ENCODE peak calls at places on chromosomes 13 and 19, in six cellular contexts. D is anterior cingulate cortex; A is Karpas-422; E is activated T-helper 9 cell treated with anti-CD3 and anti-CD28 coated beads, Interleukin-2, amount 50 U/mL, for 16 hours; Z is stimulated activated CD8-positive, alpha-beta memory T cell treated with anti-CD3 and anti-CD28 coated beads, Interleukin-4, amount 100 ng/mL, for 1 hour; Y is ELR. P is an unnamed sample.

GRCh38 chr19:28359819-28360414 is 853.0 kb downstream of the UQCRFS1 start:
- DNase-seq in D (no peak), Z (no peak), E (no peak), Y (no peak), A (no peak), P (no peak)

GRCh38 chr13:40613192-40613818 is 53.1 kb downstream of the FOXO1 start:
- DNase-seq in A (peak), E (peak), Y (no peak), D (no peak), Z (peak), P (peak)

GRCh38 chr13:99378985-99379734 is 72.0 kb upstream of the GPR183 start:
- DNase-seq in Y (no peak), E (no peak), Z (no peak), A (no peak), D (no peak), P (no peak)

GRCh38 chr19:18894254-18895037 is 1.5 kb downstream of the CERS1 start:
- DNase-seq in Z (no peak), D (peak), A (peak), Y (peak), E (no peak), P (peak)

GRCh38 chr19:54189020-54189667 is at the start of gene MBOAT7:
- DNase-seq in E (no peak), D (no peak), Y (no peak), A (no peak), Z (peak), P (no peak)

GRCh38 chr13:41821195-41821594 is 139.7 kb downstream of the VWA8 start:
- DNase-seq in D (no peak), Y (no peak), A (no peak), Z (no peak), E (no peak), P (no peak)

GRCh38 chr13:28401303-28402056 is 93.4 kb downstream of the FLT1 start:
- DNase-seq in Y (peak), E (no peak), D (no peak), A (no peak), Z (no peak), P (no peak)

GRCh38 chr13:78638216-78638615 is 20.7 kb downstream of the OBI1 start:
- DNase-seq in Y (no peak), E (no peak), A (no peak), D (no peak), Z (no peak), P (no peak)

GRCh38 chr13:98327326-98328314 is 150.6 kb upstream of the RNF113B start:
- DNase-seq in Z (no peak), A (no peak), D (no peak), E (no peak), Y (no peak), P (no peak)

GRCh38 chr13:79483302-79483701 is 2.3 kb downstream of the NDFIP2 start:
- DNase-seq in D (no peak), Y (peak), E (no peak), A (no peak), Z (no peak), P (no peak)

GRCh38 chr19:15595069-15595468 is 19.9 kb upstream of the CYP4F8 start:
- DNase-seq in D (no peak), E (no peak), A (no peak), Z (no peak), Y (no peak), P (no peak)

GRCh38 chr13:24168392-24168750 is 7.9 kb downstream of the SPATA13 start:
- DNase-seq in E (no peak), Z (no peak), Y (no peak), D (no peak), A (no peak), P (no peak)

GRCh38 chr19:56189785-56190184 is 7.8 kb downstream of the ZSCAN5B start:
- DNase-seq in D (no peak), Z (no peak), A (no peak), E (no peak), Y (no peak), P (no peak)

GRCh38 chr19:5170329-5170745 is 170.3 kb downstream of the PTPRS start:
- DNase-seq in Z (peak), Y (peak), D (no peak), E (peak), A (peak), P (no peak)

GRCh38 chr13:80337706-80338105 is 3.2 kb downstream of the SPRY2 start:
- DNase-seq in E (no peak), A (no peak), Z (no peak), D (no peak), Y (peak), P (no peak)

GRCh38 chr19:43532571-43532961 is 422 bp upstream of the ZNF575 start:
- DNase-seq in Y (no peak), E (no peak), Z (no peak), D (no peak), A (peak), P (peak)

GRCh38 chr13:21837841-21838551 is 167.1 kb downstream of the FGF9 start:
- DNase-seq in D (no peak), Z (no peak), E (no peak), Y (no peak), A (no peak), P (no peak)

GRCh38 chr13:84933797-84934196 is 865.4 kb downstream of the SLITRK6 start:
- DNase-seq in D (no peak), Y (no peak), E (no peak), Z (no peak), A (peak), P (no peak)

GRCh38 chr13:93268327-93269028 is 41.9 kb downstream of the GPC6 start:
- DNase-seq in Y (no peak), E (no peak), Z (no peak), A (no peak), D (no peak), P (no peak)

GRCh38 chr19:39405930-39406655 is 554 bp upstream of the ZFP36 start:
- DNase-seq in E (peak), A (peak), Y (no peak), D (no peak), Z (peak), P (no peak)

GRCh38 chr13:95335667-95336066 is 34.4 kb upstream of the ABCC4 start:
- DNase-seq in Z (no peak), A (no peak), Y (peak), E (no peak), D (no peak), P (no peak)

GRCh38 chr13:77563110-77563509 is 27.6 kb downstream of the SCEL start:
- DNase-seq in E (no peak), Z (no peak), D (no peak), Y (peak), A (no peak), P (no peak)

GRCh38 chr13:57629391-57629804 is 2.1 kb upstream of the PCDH17 start:
- DNase-seq in Z (no peak), A (no peak), E (no peak), Y (no peak), D (peak), P (peak)

GRCh38 chr19:37803250-37803854 is 24.0 kb upstream of the ZNF573 start:
- DNase-seq in E (no peak), Y (no peak), Z (no peak), D (no peak), A (no peak), P (no peak)

GRCh38 chr19:48962849-48963165 is 2.3 kb upstream of the FTL start:
- DNase-seq in D (no peak), Y (no peak), Z (no peak), A (no peak), E (no peak), P (no peak)

GRCh38 chr19:17333611-17334413 is 843 bp downstream of the ANO8 start:
- DNase-seq in D (no peak), E (peak), Y (peak), Z (peak), A (peak), P (no peak)

GRCh38 chr13:37148501-37148900 is 43.0 kb upstream of the CSNK1A1L start:
- DNase-seq in D (no peak), Z (no peak), E (no peak), Y (no peak), A (no peak), P (no peak)

GRCh38 chr13:52162279-52163101 is 3.1 kb upstream of the NEK3 start:
- DNase-seq in E (no peak), Z (no peak), A (no peak), D (no peak), Y (peak), P (no peak)

GRCh38 chr13:92362717-92363116 is 863.9 kb upstream of the GPC6 start:
- DNase-seq in E (no peak), Y (no peak), A (no peak), D (no peak), Z (no peak), P (no peak)

GRCh38 chr13:111280666-111281577 is 39.5 kb upstream of the TEX29 start:
- DNase-seq in D (no peak), Y (peak), E (no peak), Z (no peak), A (no peak), P (no peak)

P was measured in caudate nucleus.